ENCODE peak calls at places on chromosomes 12 and 14, in seven cellular contexts. B is choroid plexus epithelial cell, U is A549, F is mammary epithelial cell, D is GM12865, P is stomach, G is cardiac fibroblast. Y is an unnamed sample.

GRCh38 chr12:2094597-2094996 is 41.8 kb downstream of the CACNA1C start:
- DNase-seq in G (peak; percentile 49), F (no peak), D (no peak), P (no peak), B (no peak), U (no peak), Y (peak; percentile 40)

GRCh38 chr14:70254476-70254961 is 65.8 kb upstream of the SLC8A3 start:
- DNase-seq in G (peak; percentile 15), P (peak; percentile 86), D (peak; percentile 73), F (peak; percentile 63), B (peak; percentile 39), U (peak; percentile 56), Y (peak; percentile 80)

GRCh38 chr12:56818629-56819028 is 55.5 kb downstream of the HSD17B6 start:
- DNase-seq in G (no peak), U (peak; percentile 25), F (peak; percentile 12), P (no peak), D (no peak), B (no peak), Y (no peak)

GRCh38 chr12:84701966-84702365 is 210.6 kb downstream of the SLC6A15 start:
- DNase-seq in P (no peak), F (peak; percentile 10), D (no peak), G (no peak), U (no peak), B (peak; percentile 17), Y (no peak)

GRCh38 chr14:96627811-96628775 is 125.9 kb downstream of the PAPOLA start:
- DNase-seq in D (no peak), B (no peak), F (no peak), P (no peak), U (no peak), G (no peak), Y (no peak)

GRCh38 chr14:89707086-89707485 is 247.4 kb downstream of the EFCAB11 start:
- DNase-seq in U (no peak), B (no peak), G (no peak), D (no peak), F (no peak), P (no peak), Y (no peak)

GRCh38 chr14:62118461-62118860 is 356.2 kb downstream of the SNAPC1 start:
- DNase-seq in G (no peak), U (no peak), D (peak; percentile 55), B (no peak), P (no peak), F (no peak), Y (no peak)

GRCh38 chr12:49825971-49826421 is 2.2 kb downstream of the NCKAP5L start:
- DNase-seq in F (peak; percentile 19), G (peak; percentile 74), P (no peak), D (no peak), U (no peak), B (peak; percentile 53), Y (peak; percentile 59)

GRCh38 chr14:93286212-93286890 is 46.5 kb downstream of the BTBD7 start:
- DNase-seq in G (peak; percentile 58), U (peak; percentile 18), P (no peak), F (no peak), D (no peak), B (peak; percentile 38), Y (no peak)

GRCh38 chr14:99592394-99592793 is 11.6 kb downstream of the CCDC85C start:
- DNase-seq in B (no peak), D (no peak), G (no peak), F (no peak), U (no peak), P (no peak), Y (no peak)

GRCh38 chr12:6923851-6924250 is 3.9 kb upstream of the ATN1 start:
- DNase-seq in U (no peak), F (no peak), G (no peak), D (no peak), B (no peak), P (no peak), Y (no peak)

GRCh38 chr14:52007637-52008036 is 18.3 kb downstream of the RTRAF start:
- DNase-seq in B (no peak), P (no peak), F (no peak), G (no peak), U (no peak), D (no peak), Y (no peak)

GRCh38 chr12:8781326-8781725 is 41.1 kb upstream of the A2ML1 start:
- DNase-seq in B (no peak), U (no peak), P (no peak), F (no peak), G (no peak), D (no peak), Y (no peak)

GRCh38 chr12:52139579-52140062 is 52.2 kb downstream of the KRT80 start:
- DNase-seq in G (no peak), D (no peak), B (no peak), U (peak; percentile 68), P (peak; percentile 70), F (peak; percentile 53), Y (peak; percentile 50)

GRCh38 chr14:36503771-36504741 is 16.0 kb downstream of the NKX2-1 start:
- DNase-seq in B (no peak), D (no peak), U (no peak), F (no peak), P (no peak), G (no peak), Y (no peak)

GRCh38 chr12:48780381-48781025 is 8.4 kb downstream of the ADCY6 start:
- DNase-seq in G (no peak), U (no peak), F (no peak), B (no peak), D (no peak), P (no peak), Y (no peak)

GRCh38 chr12:52949413-52950331 is 754 bp downstream of the KRT18 start:
- DNase-seq in F (peak; percentile 93), B (peak; percentile 95), U (peak; percentile 95), P (peak; percentile 81), G (peak; percentile 94), D (no peak), Y (peak; percentile 94)

GRCh38 chr14:63867926-63868921 is 15.4 kb downstream of the SYNE2 start:
- DNase-seq in G (no peak), B (peak; percentile 56), D (peak; percentile 64), F (no peak), U (no peak), P (no peak), Y (no peak)

GRCh38 chr12:116284401-116284800 is 6.9 kb upstream of the MED13L start:
- DNase-seq in P (no peak), F (no peak), G (peak; percentile 78), B (peak; percentile 82), U (no peak), D (no peak), Y (peak; percentile 91)

GRCh38 chr12:123065666-123066457 is 85.0 kb downstream of the PITPNM2 start:
- DNase-seq in U (no peak), D (no peak), F (no peak), G (no peak), B (no peak), P (no peak), Y (no peak)

DNA sequence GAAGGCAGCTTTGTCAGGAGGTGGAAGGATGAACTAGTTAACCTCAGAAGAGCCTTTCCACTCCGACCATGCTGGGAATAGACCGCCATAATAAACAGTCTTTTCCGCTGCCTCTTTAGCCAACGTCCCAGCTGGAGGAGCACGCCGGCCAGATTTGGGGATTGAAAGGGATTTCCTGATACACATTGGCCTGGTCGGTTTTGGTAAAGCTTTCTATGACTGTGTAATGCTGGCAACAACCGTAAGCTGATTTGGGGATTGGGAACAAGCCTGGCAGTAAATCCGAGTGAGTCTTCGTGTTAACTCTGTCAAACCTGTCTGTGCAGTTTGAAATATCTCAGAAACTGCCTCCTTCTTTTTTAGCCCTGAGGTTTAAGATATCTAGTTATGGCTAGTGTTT is 87.0 kb downstream of the DAD1 start:
- DNase-seq in F (no peak), P (no peak), U (no peak), G (no peak), B (no peak), D (no peak), Y (no peak)
- H3K4me3 ChIP-seq in F (no peak overlapping the region), P (no peak overlapping the region), U (no peak overlapping the region), G (no peak overlapping the region), B (no peak overlapping the region), D (no peak overlapping the region), Y (no peak overlapping the region)

GRCh38 chr12:121296618-121297476 is at the start of gene CAMKK2:
- DNase-seq in P (peak; percentile 89), U (peak; percentile 81), G (peak; percentile 69), D (peak; percentile 92), B (peak; percentile 76), F (peak; percentile 79), Y (peak; percentile 86)
- TF ChIP-seq CTCF in P (no peak), U (peak; percentile 24), G (no peak), D (peak; percentile 17), B (peak; percentile 4), F (peak; percentile 36), Y (peak; percentile 2)

GRCh38 chr12:11815397-11815796 is 165.9 kb downstream of the ETV6 start:
- DNase-seq in U (no peak), D (no peak), P (no peak), F (peak; percentile 50), B (no peak), G (no peak), Y (no peak)

GRCh38 chr12:11813422-11813813 is 163.9 kb downstream of the ETV6 start:
- DNase-seq in U (no peak), F (no peak), D (no peak), G (no peak), B (peak; percentile 24), P (no peak), Y (peak; percentile 18)

GRCh38 chr12:11814362-11814761 is 164.9 kb downstream of the ETV6 start:
- DNase-seq in B (peak; percentile 76), G (peak; percentile 73), F (peak; percentile 76), U (no peak), P (no peak), D (no peak), Y (peak; percentile 54)

GRCh38 chr12:11810962-11811361 is 161.5 kb downstream of the ETV6 start:
- DNase-seq in U (no peak), D (peak; percentile 63), B (no peak), P (no peak), G (no peak), F (no peak), Y (no peak)

GRCh38 chr12:11812558-11813421 is 163.3 kb downstream of the ETV6 start:
- DNase-seq in D (peak; percentile 78), F (peak; percentile 36), B (peak; percentile 59), G (peak; percentile 25), U (no peak), P (no peak), Y (peak; percentile 54)
- H3K4me3 ChIP-seq in D (peak overlapping the region; percentile 56), F (peak overlapping the region; percentile 32), B (peak overlapping the region; percentile 12), G (no peak overlapping the region), U (no peak overlapping the region), P (peak overlapping the region; percentile 19), Y (no peak overlapping the region)

DNA sequence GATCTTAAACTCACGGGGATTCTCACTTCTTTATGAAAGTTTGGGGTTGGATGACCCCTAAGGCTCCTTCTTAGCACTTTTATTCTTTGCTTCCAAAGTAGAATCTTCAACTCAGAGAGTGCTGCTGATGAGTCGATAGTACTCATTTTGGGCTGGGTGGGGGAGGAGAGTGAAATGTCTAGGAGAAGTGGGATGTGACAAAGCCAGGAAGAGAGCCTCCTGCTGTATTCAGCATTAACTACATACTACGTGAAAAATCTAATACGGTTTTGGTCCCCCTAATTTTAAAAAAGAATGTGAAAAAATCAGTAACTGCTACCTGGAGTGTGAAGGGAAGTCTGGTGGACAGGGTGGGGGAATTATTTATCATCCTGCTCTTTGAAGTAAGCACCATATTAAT is 148.3 kb downstream of the SAMD4A start:
- DNase-seq in B (peak; percentile 42), P (no peak), F (peak; percentile 51), D (no peak), G (peak; percentile 56), U (no peak), Y (peak; percentile 37)
- TF ChIP-seq CTCF in B (peak; percentile 48), P (no peak), F (peak; percentile 35), D (no peak), G (peak; percentile 34), U (peak; percentile 5), Y (peak; percentile 31)

Y was measured in cardiac muscle cell.